ENCODE peak calls at places on chromosomes 3 and 15, in seven cellular contexts. K, T, N, O, U, S and A are unnamed samples.
A peak's percentile ranks its signal among the peaks of the same experiment; 100 is the strongest.

GRCh38 chr15:69031013-69032001 is 16.8 kb downstream of the NOX5 start:
- DNase-seq in K (peak; percentile 43), O (no peak), S (peak; percentile 36), T (peak; percentile 59), N (peak; percentile 65), U (peak; percentile 33), A (peak; percentile 31)

GRCh38 chr3:32487781-32488526 is 14.7 kb downstream of the CMTM6 start:
- DNase-seq in T (no peak), O (no peak), S (peak; percentile 39), U (no peak), N (no peak), K (no peak), A (no peak)

GRCh38 chr3:112793311-112794081 is 53.2 kb downstream of the CD200R1L start:
- DNase-seq in U (no peak), S (peak; percentile 50), T (peak; percentile 63), K (peak; percentile 58), O (no peak), N (no peak), A (no peak)

GRCh38 chr3:30248423-30248822 is 358.0 kb upstream of the TGFBR2 start:
- DNase-seq in N (no peak), T (no peak), U (no peak), S (no peak), O (no peak), K (no peak), A (no peak)

GRCh38 chr15:89088605-89089315 is 504 bp downstream of the ABHD2 start:
- DNase-seq in S (no peak), U (peak; percentile 73), N (no peak), T (peak; percentile 31), O (peak; percentile 34), K (peak; percentile 14), A (no peak)

GRCh38 chr15:93250905-93251304 is 161.9 kb upstream of the RGMA start:
- DNase-seq in K (no peak), N (no peak), T (no peak), S (no peak), U (no peak), O (no peak), A (no peak)

GRCh38 chr3:152365766-152366593 is 97.3 kb downstream of the MBNL1 start:
- DNase-seq in T (peak; percentile 35), O (peak; percentile 59), N (peak; percentile 53), U (no peak), K (no peak), S (peak; percentile 52), A (no peak)

GRCh38 chr3:11162401-11163345 is 8.4 kb downstream of the HRH1 start:
- DNase-seq in O (no peak), N (no peak), S (no peak), U (no peak), K (no peak), T (no peak), A (no peak)

GRCh38 chr15:33292718-33293307 is 18.0 kb upstream of the RYR3 start:
- DNase-seq in U (peak; percentile 24), S (peak; percentile 69), O (peak; percentile 53), K (peak; percentile 13), T (peak; percentile 70), N (peak; percentile 75), A (no peak)

GRCh38 chr15:26634319-26634718 is 138.5 kb downstream of the GABRB3 start:
- DNase-seq in T (no peak), K (no peak), N (no peak), S (no peak), O (no peak), U (no peak), A (no peak)

GRCh38 chr15:72285927-72286516 is 13.7 kb upstream of the PARP6 start:
- DNase-seq in N (peak; percentile 48), K (peak; percentile 27), S (peak; percentile 54), U (peak; percentile 41), O (peak; percentile 14), T (peak; percentile 55), A (no peak)

GRCh38 chr3:110419096-110419495 is 652.5 kb upstream of the NECTIN3 start:
- DNase-seq in U (no peak), T (peak; percentile 5), O (no peak), S (peak; percentile 11), K (no peak), N (peak; percentile 21), A (no peak)

DNA sequence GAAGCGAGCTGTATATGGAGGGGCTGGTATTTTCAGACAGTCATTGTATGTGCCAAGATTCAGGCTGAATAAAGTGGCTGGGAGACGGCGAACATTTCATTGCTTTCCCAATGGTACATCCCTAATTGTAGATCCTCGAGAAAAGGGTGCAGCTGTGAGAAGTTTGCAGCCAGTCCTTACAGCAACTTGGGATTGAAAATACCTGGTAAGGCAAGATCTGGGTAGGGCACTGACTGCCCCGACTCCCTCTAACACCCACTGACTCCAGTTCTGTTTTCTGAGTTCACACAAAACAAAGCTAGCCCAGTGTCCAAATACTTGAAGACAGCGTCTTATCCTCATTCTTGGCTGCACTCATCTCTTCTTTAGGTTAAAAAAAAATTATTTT is 63.7 kb downstream of the EDEM1 start:
- DNase-seq in U (no peak), O (no peak), K (no peak), S (no peak), T (no peak), N (no peak), A (no peak)
- H3K4me3 ChIP-seq in U (peak overlapping the region; percentile 48), O (peak overlapping the region; percentile 51), K (peak overlapping the region; percentile 29), S (peak overlapping the region; percentile 51), T (no peak overlapping the region), N (peak overlapping the region; percentile 35), A (no peak overlapping the region)

GRCh38 chr3:119700269-119700919 is 2.4 kb upstream of the CFAP91 start:
- DNase-seq in U (no peak), N (peak; percentile 58), K (peak; percentile 15), O (peak; percentile 57), S (peak; percentile 39), T (peak; percentile 11), A (peak; percentile 34)
- H3K4me3 ChIP-seq in U (no peak overlapping the region), N (no peak overlapping the region), K (no peak overlapping the region), O (no peak overlapping the region), S (no peak overlapping the region), T (no peak overlapping the region), A (no peak overlapping the region)

GRCh38 chr3:197356741-197357140 is 58.3 kb upstream of the DLG1 start:
- DNase-seq in T (no peak), S (no peak), O (no peak), U (no peak), K (no peak), N (no peak), A (no peak)
- H3K4me3 ChIP-seq in T (no peak overlapping the region), S (no peak overlapping the region), O (no peak overlapping the region), U (peak overlapping the region; percentile 42), K (no peak overlapping the region), N (no peak overlapping the region), A (no peak overlapping the region)

DNA sequence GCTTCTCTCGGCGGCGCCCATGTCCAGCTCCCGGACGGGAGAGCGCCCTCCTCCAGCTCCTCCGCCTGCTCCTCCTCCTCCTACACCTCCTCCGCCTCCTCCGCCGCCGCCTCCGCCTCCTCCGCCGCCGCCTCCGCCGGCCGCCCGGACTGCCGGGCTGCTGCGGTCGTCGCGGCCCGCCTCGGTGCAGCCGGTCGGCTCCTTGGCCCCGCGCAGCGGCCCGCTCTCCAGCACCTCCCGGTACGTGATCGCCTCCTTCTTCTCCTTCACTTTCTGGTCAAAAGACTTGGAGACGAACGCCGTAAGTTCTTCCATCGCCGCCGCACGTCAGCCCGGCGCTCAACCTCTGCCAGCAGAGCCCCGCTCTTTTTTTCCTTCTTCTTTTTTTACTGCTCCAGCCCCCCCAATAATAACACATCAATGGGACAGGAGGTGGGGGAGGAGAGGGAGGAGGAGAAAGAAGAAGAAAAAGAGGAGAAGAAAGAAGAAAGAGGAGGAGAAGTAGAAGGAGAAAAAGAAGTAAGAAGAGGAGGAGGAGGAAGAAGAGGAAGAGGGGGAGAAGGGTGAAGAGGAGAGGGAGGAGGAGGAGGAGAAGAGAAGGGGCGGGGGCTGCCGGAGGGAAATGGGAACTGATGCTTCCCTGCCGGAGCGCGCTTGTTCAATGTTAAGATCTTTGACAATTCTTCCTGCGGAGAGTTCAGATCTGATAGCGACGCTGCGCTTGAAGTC is at the start of gene SHOX2:
- DNase-seq in U (peak; percentile 29), K (peak; percentile 81), S (peak; percentile 53), O (peak; percentile 46), T (peak; percentile 70), N (peak; percentile 29), A (no peak)
- H3K4me3 ChIP-seq in U (peak within 1 kb of the TSS; percentile 60), K (peak within 1 kb of the TSS; percentile 69), S (peak within 1 kb of the TSS; percentile 62), O (peak within 1 kb of the TSS; percentile 64), T (peak within 1 kb of the TSS; percentile 13), N (peak within 1 kb of the TSS; percentile 31), A (peak within 1 kb of the TSS; percentile 23)

DNA sequence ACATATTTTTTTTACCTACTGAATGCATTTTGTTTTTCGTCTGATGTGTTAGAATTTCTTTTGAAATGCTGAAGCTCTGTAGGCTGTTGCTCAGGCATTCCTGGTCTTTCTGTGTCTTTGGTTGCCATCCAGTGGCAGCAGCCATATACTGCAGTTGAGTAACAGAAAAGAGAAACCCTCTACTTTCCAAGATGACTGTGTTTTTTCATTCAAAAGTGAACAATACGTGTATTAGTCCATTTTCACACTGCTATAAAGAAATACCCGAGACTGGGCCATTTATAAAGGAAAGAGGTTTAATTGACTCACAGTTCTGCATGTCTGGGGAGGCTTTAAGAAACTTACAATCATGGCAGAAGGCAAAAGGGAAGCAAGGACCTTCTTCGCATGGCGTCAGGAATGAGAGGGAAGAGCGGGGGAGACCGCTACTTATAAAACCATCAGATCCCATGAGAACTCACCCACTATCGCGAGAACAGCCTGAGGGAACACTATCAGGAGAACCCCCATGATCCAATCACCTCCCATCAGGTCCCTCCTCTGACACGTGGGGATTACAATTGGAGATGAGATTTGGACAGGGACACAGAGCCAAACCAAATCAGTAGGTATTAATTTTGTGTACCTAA is 4.7 kb upstream of the GOLGA8B start:
- DNase-seq in T (peak; percentile 86), K (peak; percentile 62), S (peak; percentile 84), O (peak; percentile 80), U (peak; percentile 30), N (peak; percentile 70), A (peak; percentile 45)
- H3K4me3 ChIP-seq in T (no peak overlapping the region), K (peak overlapping the region; percentile 38), S (peak overlapping the region; percentile 42), O (peak overlapping the region; percentile 32), U (peak overlapping the region; percentile 52), N (peak overlapping the region; percentile 23), A (peak overlapping the region; percentile 35)

GRCh38 chr3:128489860-128490649 is 2.9 kb downstream of the GATA2 start:
- DNase-seq in K (peak; percentile 37), N (peak; percentile 27), T (peak; percentile 55), S (peak; percentile 55), U (no peak), O (no peak), A (no peak)
- H3K4me3 ChIP-seq in K (peak overlapping the region; percentile 13), N (peak overlapping the region; percentile 25), T (peak overlapping the region; percentile 58), S (peak overlapping the region; percentile 84), U (peak overlapping the region; percentile 73), O (peak overlapping the region; percentile 52), A (peak overlapping the region; percentile 37)

GRCh38 chr15:77720155-77720554 is 87.4 kb upstream of the LINGO1 start:
- DNase-seq in O (no peak), S (no peak), T (no peak), N (no peak), K (no peak), U (no peak), A (no peak)
- H3K4me3 ChIP-seq in O (no peak overlapping the region), S (no peak overlapping the region), T (no peak overlapping the region), N (no peak overlapping the region), K (no peak overlapping the region), U (no peak overlapping the region), A (no peak overlapping the region)